ENCODE peak calls at places on chromosomes 6 and 20, in seven cellular contexts. D is Panc1; Y is GM23248; I is CD8-positive, alpha-beta T cell; F is spleen; M is body of pancreas; Q is upper lobe of right lung. A is an unnamed sample.

GRCh38 chr20:56914532-56914931 is 285.4 kb downstream of the TFAP2C start:
- DNase-seq in M (no peak), F (no peak), Y (no peak), I (no peak), D (no peak), Q (no peak), A (no peak)

GRCh38 chr6:86712039-86712438 is 225.3 kb upstream of the HTR1E start:
- DNase-seq in Q (no peak), D (no peak), M (no peak), Y (no peak), I (no peak), F (no peak), A (no peak)

GRCh38 chr20:49644980-49645565 is 68.6 kb downstream of the B4GALT5 start:
- DNase-seq in M (no peak), Q (no peak), F (no peak), I (no peak), D (no peak), Y (no peak), A (no peak)

GRCh38 chr6:168411793-168412192 is 29.2 kb upstream of the SMOC2 start:
- DNase-seq in I (no peak), F (no peak), M (no peak), Q (no peak), Y (no peak), D (no peak), A (no peak)

GRCh38 chr6:142822383-142822782 is 122.6 kb downstream of the HIVEP2 start:
- DNase-seq in Q (no peak), I (no peak), F (no peak), D (no peak), Y (no peak), M (no peak), A (no peak)

GRCh38 chr20:50309280-50309763 is 118.7 kb downstream of the CEBPB start:
- DNase-seq in M (no peak), Q (no peak), I (no peak), D (no peak), Y (peak; percentile 53), F (peak; percentile 4), A (no peak)

GRCh38 chr6:169723200-169723909 is 945 bp downstream of the PHF10 start:
- DNase-seq in D (no peak), M (peak; percentile 82), Y (peak; percentile 79), I (peak; percentile 67), Q (peak; percentile 91), F (peak; percentile 94), A (peak; percentile 88)

GRCh38 chr6:137157601-137158000 is 15.8 kb downstream of the IL22RA2 start:
- DNase-seq in F (no peak), Q (no peak), Y (no peak), M (no peak), D (no peak), I (no peak), A (no peak)

GRCh38 chr6:114304304-114304887 is 38.4 kb downstream of the HS3ST5 start:
- DNase-seq in I (no peak), D (peak; percentile 13), Y (peak; percentile 52), Q (no peak), M (no peak), F (no peak), A (no peak)

GRCh38 chr6:148430897-148431296 is 88.3 kb downstream of the SASH1 start:
- DNase-seq in M (no peak), D (no peak), I (no peak), Q (no peak), Y (no peak), F (no peak), A (peak; percentile 66)

GRCh38 chr20:34709836-34710567 is 5.9 kb downstream of the TP53INP2 start:
- DNase-seq in Y (peak; percentile 82), I (no peak), F (peak; percentile 91), M (peak; percentile 79), D (no peak), Q (peak; percentile 92), A (peak; percentile 79)

GRCh38 chr20:34710568-34710839 is 6.4 kb downstream of the TP53INP2 start:
- DNase-seq in Q (no peak), M (no peak), D (no peak), I (no peak), Y (no peak), F (no peak), A (no peak)

GRCh38 chr20:34712525-34713192 is 8.5 kb downstream of the TP53INP2 start:
- DNase-seq in Y (no peak), F (no peak), D (no peak), I (no peak), Q (no peak), M (no peak), A (no peak)

GRCh38 chr20:34711813-34712430 is 7.8 kb downstream of the TP53INP2 start:
- DNase-seq in D (no peak), Y (no peak), M (no peak), F (no peak), Q (no peak), I (no peak), A (no peak)

DNA sequence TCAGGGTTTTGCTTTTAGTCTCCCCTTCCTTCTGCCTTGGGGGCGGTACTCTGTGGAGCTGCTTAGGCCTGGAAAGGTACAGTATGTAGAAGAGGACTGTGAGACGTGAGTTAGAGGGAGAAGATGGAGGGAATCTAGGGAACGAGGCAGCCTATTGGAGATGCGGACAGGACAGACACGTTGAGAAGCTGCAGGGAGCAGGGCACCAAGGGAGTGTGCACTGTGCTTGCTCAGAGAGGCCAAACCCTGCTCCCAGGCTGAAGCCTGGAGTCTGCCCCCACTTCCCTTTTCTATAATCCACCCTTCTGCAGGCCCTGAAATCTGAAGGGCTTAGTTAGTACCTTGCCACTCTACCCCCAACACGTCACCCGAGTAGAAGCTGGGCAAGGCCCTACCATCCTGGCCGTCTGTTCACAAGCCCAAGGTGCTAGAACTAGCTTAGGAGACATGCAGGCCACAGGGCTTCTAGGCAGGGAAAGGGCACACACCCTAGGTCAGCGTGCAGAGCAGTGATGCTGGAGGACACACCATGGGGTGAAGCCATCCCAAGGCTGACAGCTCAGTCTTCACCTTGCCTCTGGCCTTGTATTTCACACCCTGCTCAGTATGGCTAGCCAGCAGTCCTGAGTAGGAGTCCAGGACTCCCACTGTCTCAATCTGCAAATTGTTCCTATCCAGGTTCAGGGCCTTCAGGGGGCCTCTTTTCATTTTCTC is 6.9 kb downstream of the TP53INP2 start:
- DNase-seq in Q (no peak), D (no peak), F (no peak), Y (no peak), M (no peak), I (no peak), A (no peak)
- H3K27ac ChIP-seq in Q (no peak overlapping the region), D (no peak overlapping the region), F (no peak overlapping the region), Y (no peak overlapping the region), M (no peak overlapping the region), I (no peak overlapping the region), A (no peak overlapping the region)

GRCh38 chr6:3900744-3901351 is 51.7 kb downstream of the FAM50B start:
- DNase-seq in D (no peak), Q (no peak), M (no peak), F (no peak), Y (no peak), I (no peak), A (no peak)

GRCh38 chr6:3904518-3904917 is 55.3 kb downstream of the FAM50B start:
- DNase-seq in F (no peak), Q (no peak), M (no peak), Y (no peak), D (no peak), I (no peak), A (no peak)

GRCh38 chr6:3899970-3900439 is 50.8 kb downstream of the FAM50B start:
- DNase-seq in F (no peak), I (no peak), D (no peak), Y (no peak), M (no peak), Q (no peak), A (peak; percentile 47)

GRCh38 chr6:3905853-3906190 is 56.6 kb downstream of the FAM50B start:
- DNase-seq in D (no peak), M (no peak), Q (no peak), Y (no peak), F (peak; percentile 63), I (no peak), A (no peak)

DNA sequence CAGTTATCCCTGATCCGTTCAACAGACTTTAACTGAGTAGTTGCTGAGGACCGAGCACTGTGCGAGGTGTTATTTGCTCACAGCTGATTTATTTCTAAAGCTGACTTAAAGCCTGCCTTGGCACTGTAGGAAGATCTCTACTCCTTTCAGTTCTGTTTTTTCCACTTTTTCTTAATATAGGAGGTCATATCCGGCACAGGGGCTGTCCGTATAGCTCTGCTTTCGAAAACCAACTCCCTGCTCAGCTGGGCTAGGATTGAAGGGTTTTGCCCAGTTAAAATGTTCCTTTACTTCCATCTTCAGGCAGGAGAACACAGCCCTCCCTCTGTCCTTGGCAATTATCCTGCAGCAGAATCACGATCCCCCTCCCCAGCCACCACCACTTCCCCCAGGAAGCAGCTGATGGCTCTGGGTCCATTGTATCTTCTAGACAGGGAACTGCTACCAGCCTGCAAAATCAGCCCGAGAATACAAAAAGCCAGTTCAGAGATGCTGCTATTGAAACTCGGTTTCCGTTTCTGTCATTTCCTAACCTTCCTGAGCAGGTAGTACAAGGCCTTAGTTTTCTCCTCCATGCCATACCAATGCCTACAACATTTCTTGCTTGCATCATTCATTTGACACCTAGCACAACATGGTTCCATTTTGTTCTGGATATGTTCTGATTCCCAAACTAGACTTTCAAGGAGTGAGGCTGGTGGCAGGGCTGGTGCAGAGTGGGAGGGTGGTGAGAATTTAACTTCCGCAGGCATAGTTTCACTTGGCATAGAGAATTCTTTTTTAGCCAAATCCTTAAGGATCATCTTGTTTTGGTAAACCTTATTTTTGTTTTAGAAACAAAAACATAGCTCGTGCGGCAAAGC is 53.8 kb downstream of the FAM50B start:
- DNase-seq in M (no peak), D (no peak), F (no peak), I (no peak), Q (no peak), Y (no peak), A (no peak)
- H3K27ac ChIP-seq in M (no peak overlapping the region), D (no peak overlapping the region), F (no peak overlapping the region), I (no peak overlapping the region), Q (no peak overlapping the region), Y (no peak overlapping the region), A (no peak overlapping the region)

DNA sequence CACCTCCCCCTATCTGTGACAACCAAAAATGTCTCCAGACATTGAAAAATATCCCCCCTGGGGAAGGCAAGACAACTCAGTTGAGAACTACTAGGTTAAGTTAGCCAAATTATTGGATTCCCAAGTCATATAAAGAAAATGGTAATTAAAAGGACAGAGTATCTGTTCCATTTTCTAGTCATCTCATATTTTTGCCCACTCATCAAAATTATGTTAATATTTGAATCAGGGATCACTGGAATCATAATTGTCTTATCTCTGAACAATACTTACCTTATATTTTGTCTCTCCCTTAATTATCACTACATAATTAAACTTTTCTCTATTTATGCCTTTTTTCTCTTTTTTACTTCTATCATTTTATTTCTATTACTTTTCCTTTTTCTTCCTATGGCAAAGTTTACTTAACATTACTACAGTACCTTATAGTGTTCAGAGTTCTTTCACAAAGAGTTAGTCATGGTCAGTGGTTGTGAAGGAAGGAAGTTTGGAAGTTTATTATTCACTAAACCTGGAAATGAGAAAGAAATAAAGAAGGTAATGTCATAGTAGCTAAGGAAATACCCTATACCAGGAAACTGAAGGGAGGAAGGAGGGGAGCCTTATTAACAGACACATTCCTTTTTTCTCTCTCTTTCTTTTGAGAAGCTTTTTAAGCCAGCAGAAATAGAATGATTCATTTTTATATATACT is 333.0 kb downstream of the COL12A1 start:
- DNase-seq in I (no peak), Y (no peak), Q (no peak), F (no peak), D (no peak), M (no peak), A (no peak)
- H3K27ac ChIP-seq in I (no peak overlapping the region), Y (no peak overlapping the region), Q (no peak overlapping the region), F (no peak overlapping the region), D (no peak overlapping the region), M (no peak overlapping the region), A (no peak overlapping the region)

DNA sequence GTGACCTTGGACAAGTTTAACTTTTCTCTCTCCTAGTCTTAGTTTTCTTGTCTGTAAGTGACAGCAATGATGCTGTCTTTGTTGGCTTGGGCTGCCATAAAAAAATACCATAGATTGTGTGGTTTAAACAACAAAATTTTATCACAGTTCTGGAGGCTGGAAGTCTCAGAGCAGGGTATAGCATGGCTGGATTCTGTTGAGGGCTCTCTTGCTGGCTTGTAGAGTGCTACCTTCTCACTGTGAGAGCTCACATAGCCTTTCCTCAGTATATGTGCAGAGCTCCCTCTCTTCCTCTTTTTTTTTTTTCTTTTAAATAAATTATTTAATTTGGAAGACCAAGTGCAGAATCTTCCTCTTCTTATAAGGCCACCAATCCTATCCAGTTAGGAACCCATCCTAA is 26.3 kb downstream of the HFE start:
- DNase-seq in M (no peak), D (no peak), F (no peak), I (no peak), Y (no peak), Q (no peak), A (no peak)
- H3K27ac ChIP-seq in M (no peak overlapping the region), D (no peak overlapping the region), F (no peak overlapping the region), I (no peak overlapping the region), Y (no peak overlapping the region), Q (no peak overlapping the region), A (no peak overlapping the region)

A was measured in thyroid gland.